ENCODE peak calls at places on chromosomes 2 and 18, in eight cellular contexts. C is NCI-H526 treated with DMSO at 0.1 percent for 48 hours; O is activated CD8-positive, alpha-beta memory T cell treated with anti-CD3 and anti-CD28 coated beads for 1 hour; M is heart right ventricle; B is dermis microvascular lymphatic vessel endothelial cell; N is GM20000; U is NCI-H2081; X is ACHN. R is an unnamed sample.

GRCh38 chr2:117065912-117066311 is 748.6 kb upstream of the DDX18 start:
- DNase-seq in C (no peak), O (no peak), M (no peak), B (no peak), N (no peak), U (no peak), X (no peak), R (no peak)

GRCh38 chr2:215137741-215138340 is 585 bp downstream of the ABCA12 start:
- DNase-seq in C (no peak), O (no peak), M (no peak), B (no peak), N (no peak), U (no peak), X (peak; percentile 66), R (no peak)

GRCh38 chr2:176364578-176364977 is 95.3 kb downstream of the MTX2 start:
- DNase-seq in C (no peak), O (no peak), M (no peak), B (no peak), N (no peak), U (no peak), X (no peak), R (no peak)

GRCh38 chr18:58862851-58863538 is 1.7 kb upstream of the ZNF532 start:
- DNase-seq in C (peak; percentile 41), O (no peak), M (peak; percentile 42), B (no peak), N (peak; percentile 76), U (peak; percentile 49), X (no peak), R (no peak)

GRCh38 chr2:217944366-217944765 is 58.4 kb downstream of the TNS1 start:
- DNase-seq in C (no peak), O (no peak), M (no peak), B (no peak), N (no peak), U (no peak), X (no peak), R (no peak)

GRCh38 chr2:61905372-61906186 is at the start of gene COMMD1:
- DNase-seq in C (peak; percentile 27), O (peak; percentile 43), M (peak; percentile 84), B (peak; percentile 40), N (peak; percentile 77), U (peak; percentile 85), X (peak; percentile 81), R (no peak)

GRCh38 chr18:25345432-25345831 is 6.5 kb downstream of the ZNF521 start:
- DNase-seq in C (no peak), O (no peak), M (no peak), B (no peak), N (no peak), U (no peak), X (no peak), R (no peak)

GRCh38 chr2:110101911-110102774 is 13.5 kb downstream of the MALL start:
- DNase-seq in C (no peak), O (no peak), M (no peak), B (no peak), N (no peak), U (no peak), X (peak; percentile 79), R (no peak)

GRCh38 chr2:215711484-215712034 is 275.7 kb upstream of the FN1 start:
- DNase-seq in C (no peak), O (no peak), M (peak; percentile 14), B (no peak), N (no peak), U (no peak), X (peak; percentile 88), R (no peak)